ENCODE peak calls at places on chromosomes 2 and 18, in six cellular contexts. J is progenitor cell of endocrine pancreas; D is CD4-positive, alpha-beta T cell; K is pancreas; G is HCT116; L is upper lobe of right lung. X is an unnamed sample.

GRCh38 chr2:132604561-132604960 is 65.4 kb downstream of the LYPD1 start:
- DNase-seq in J (no peak), D (no peak), K (no peak), G (no peak), L (no peak), X (no peak)

GRCh38 chr2:76257802-76258201 is 547.1 kb upstream of the GCFC2 start:
- DNase-seq in J (no peak), D (no peak), K (no peak), G (no peak), L (no peak), X (no peak)

GRCh38 chr2:199206536-199206935 is 251.2 kb downstream of the SATB2 start:
- DNase-seq in J (no peak), D (no peak), K (no peak), G (no peak), L (no peak), X (no peak)

GRCh38 chr2:186433777-186434432 is 52.2 kb upstream of the ZC3H15 start:
- DNase-seq in J (no peak), D (no peak), K (no peak), G (no peak), L (no peak), X (no peak)

GRCh38 chr18:67615876-67616275 is 99.4 kb upstream of the DSEL start:
- DNase-seq in J (no peak), D (no peak), K (no peak), G (no peak), L (no peak), X (no peak)

GRCh38 chr2:207805566-207806226 is 36.0 kb upstream of the FZD5 start:
- DNase-seq in J (no peak), D (no peak), K (no peak), G (no peak), L (no peak), X (no peak)

GRCh38 chr2:214676421-214677089 is 132.9 kb downstream of the BARD1 start:
- DNase-seq in J (no peak), D (no peak), K (no peak), G (no peak), L (no peak), X (no peak)

GRCh38 chr2:174985624-174986023 is 19.6 kb downstream of the CHN1 start:
- DNase-seq in J (no peak), D (no peak), K (no peak), G (no peak), L (no peak), X (peak; percentile 33)

GRCh38 chr2:239113164-239113563 is 265.3 kb downstream of the TWIST2 start:
- DNase-seq in J (no peak), D (no peak), K (peak; percentile 60), G (no peak), L (no peak), X (no peak)

GRCh38 chr2:191678437-191679110 is 638 bp downstream of the NABP1 start:
- DNase-seq in J (peak; percentile 26), D (peak; percentile 26), K (peak; percentile 84), G (no peak), L (peak; percentile 86), X (no peak)

GRCh38 chr18:45024357-45025107 is 343.8 kb downstream of the SETBP1 start:
- DNase-seq in J (no peak), D (no peak), K (no peak), G (no peak), L (no peak), X (no peak)

GRCh38 chr2:42588158-42588557 is 19.7 kb downstream of the MTA3 start:
- DNase-seq in J (no peak), D (no peak), K (no peak), G (no peak), L (no peak), X (no peak)

GRCh38 chr2:159157361-159158045 is 129.0 kb downstream of the WDSUB1 start:
- DNase-seq in J (no peak), D (no peak), K (no peak), G (no peak), L (no peak), X (no peak)

GRCh38 chr18:62880673-62881364 is 165.5 kb downstream of the PHLPP1 start:
- DNase-seq in J (no peak), D (no peak), K (no peak), G (no peak), L (no peak), X (no peak)

GRCh38 chr2:54041135-54041534 is 70.3 kb upstream of the PSME4 start:
- DNase-seq in J (no peak), D (no peak), K (no peak), G (no peak), L (no peak), X (no peak)

GRCh38 chr2:110903548-110903947 is 171.2 kb downstream of the ACOXL start:
- DNase-seq in J (no peak), D (no peak), K (no peak), G (no peak), L (no peak), X (no peak)

GRCh38 chr2:231186325-231186724 is 12.1 kb upstream of the ARMC9 start:
- DNase-seq in J (peak; percentile 4), D (no peak), K (no peak), G (no peak), L (no peak), X (no peak)

GRCh38 chr2:3377279-3377611 is 373 bp downstream of the EIPR1 start:
- DNase-seq in J (no peak), D (no peak), K (no peak), G (peak; percentile 33), L (no peak), X (peak; percentile 40)

GRCh38 chr2:42297322-42297936 is 63.6 kb downstream of the COX7A2L start:
- DNase-seq in J (no peak), D (no peak), K (no peak), G (no peak), L (no peak), X (no peak)

GRCh38 chr2:71536311-71536710 is 83.0 kb downstream of the DYSF start:
- DNase-seq in J (no peak), D (no peak), K (no peak), G (no peak), L (peak; percentile 43), X (peak; percentile 82)

GRCh38 chr18:48108136-48108535 is 177.7 kb upstream of the SMAD2 start:
- DNase-seq in J (no peak), D (no peak), K (no peak), G (no peak), L (no peak), X (no peak)

GRCh38 chr18:48104703-48105102 is 174.2 kb upstream of the SMAD2 start:
- DNase-seq in J (no peak), D (no peak), K (no peak), G (no peak), L (no peak), X (no peak)

GRCh38 chr18:48106976-48107781 is 176.7 kb upstream of the SMAD2 start:
- DNase-seq in J (no peak), D (no peak), K (no peak), G (no peak), L (no peak), X (no peak)

GRCh38 chr18:48106498-48106897 is 176.0 kb upstream of the SMAD2 start:
- DNase-seq in J (no peak), D (no peak), K (no peak), G (no peak), L (no peak), X (no peak)

DNA sequence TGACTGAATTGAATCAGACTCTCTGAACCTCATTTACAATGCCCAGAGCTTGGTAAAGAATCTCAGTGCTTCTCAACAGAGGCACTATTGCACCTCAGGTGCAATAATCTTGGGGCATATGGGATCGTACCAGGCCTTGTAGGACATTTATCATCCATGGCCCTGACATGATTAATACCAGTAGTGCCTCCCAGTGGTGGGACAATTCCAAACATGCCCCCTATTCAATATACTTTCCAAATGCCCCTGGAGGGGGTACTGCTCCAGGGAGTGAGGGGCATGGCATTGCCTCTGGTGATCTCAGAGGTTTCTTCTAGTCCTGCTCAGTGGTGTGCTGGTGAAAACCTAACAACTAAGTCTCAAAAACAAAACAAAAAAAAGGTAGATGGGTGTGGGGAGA is 174.9 kb upstream of the SMAD2 start:
- DNase-seq in J (no peak), D (no peak), K (no peak), G (no peak), L (no peak), X (no peak)
- TF ChIP-seq CTCF in J (no peak), D (no peak), K (no peak), G (peak; percentile 22), L (no peak), X (peak; percentile 25)

DNA sequence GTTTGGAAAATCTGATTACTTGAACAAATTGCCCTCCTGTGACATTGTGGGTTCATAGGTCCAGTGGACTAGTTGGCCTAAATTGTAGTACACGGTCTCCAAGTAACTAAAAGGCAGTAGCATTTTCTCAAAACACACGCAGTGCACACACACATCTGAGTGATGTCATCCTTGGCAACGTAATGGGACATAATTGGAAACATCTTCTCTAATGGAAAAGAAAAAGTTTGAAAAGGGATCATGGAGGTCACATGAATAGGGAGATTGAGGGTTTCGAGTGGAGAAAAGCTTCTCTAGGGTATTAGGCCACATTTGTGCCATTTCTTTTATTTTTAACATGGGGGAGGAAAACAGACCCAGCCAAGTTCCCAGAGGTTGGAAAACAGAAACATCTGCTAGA is 93.3 kb downstream of the MAP4K4 start:
- DNase-seq in J (no peak), D (no peak), K (no peak), G (no peak), L (no peak), X (peak; percentile 62)
- TF ChIP-seq CTCF in J (no peak), D (no peak), K (no peak), G (no peak), L (no peak), X (no peak)

GRCh38 chr2:203928849-203929248 is 7.7 kb upstream of the ICOS start:
- DNase-seq in J (no peak), D (no peak), K (no peak), G (no peak), L (no peak), X (no peak)
- TF ChIP-seq CTCF in J (peak; percentile 23), D (peak; percentile 80), K (no peak), G (peak; percentile 32), L (peak; percentile 48), X (peak; percentile 66)

DNA sequence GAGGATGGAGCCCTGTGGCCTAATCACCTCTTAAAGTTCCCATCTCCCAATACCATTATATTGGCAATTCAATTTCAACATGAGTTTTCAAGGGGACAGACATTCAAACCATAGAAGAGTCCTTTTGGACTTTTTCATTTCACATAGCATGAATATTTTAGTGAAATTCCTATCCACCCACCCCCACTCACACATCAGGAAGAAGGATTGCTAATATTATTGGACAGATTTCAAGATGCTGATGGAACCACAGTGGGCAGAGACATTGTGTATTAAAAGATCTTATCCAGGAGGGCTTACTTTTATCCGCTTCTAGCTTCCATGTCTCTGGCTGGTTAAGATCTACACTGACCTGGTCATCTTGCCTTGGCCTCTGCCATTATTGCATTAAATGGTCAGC is 297.4 kb upstream of the ACVR2A start:
- DNase-seq in J (no peak), D (no peak), K (no peak), G (no peak), L (no peak), X (no peak)
- TF ChIP-seq CTCF in J (no peak), D (no peak), K (no peak), G (no peak), L (no peak), X (no peak)